ENCODE peak calls at places on chromosomes 1 and 21, in eight cellular contexts. T, I, V, G, C, H, A and N are unnamed samples.

GRCh38 chr1:8025671-8026144 is 401 bp downstream of the ERRFI1 start:
- DNase-seq in T (no peak), I (no peak), V (no peak), G (no peak), C (peak), H (no peak), A (no peak), N (no peak)

GRCh38 chr1:215932558-215932957 is 365.5 kb downstream of the KCTD3 start:
- DNase-seq in T (no peak), I (no peak), V (no peak), G (no peak), C (no peak), H (no peak), A (no peak), N (no peak)

GRCh38 chr1:63575340-63575826 is 17.8 kb upstream of the PGM1 start:
- DNase-seq in T (peak), I (peak), V (no peak), G (no peak), C (peak), H (peak), A (peak), N (no peak)

GRCh38 chr1:51583532-51583931 is 33.4 kb upstream of the OSBPL9 start:
- DNase-seq in T (no peak), I (no peak), V (peak), G (no peak), C (no peak), H (no peak), A (peak), N (no peak)

GRCh38 chr1:62689524-62689923 is 1.3 kb upstream of the DOCK7 start:
- DNase-seq in T (no peak), I (peak), V (no peak), G (no peak), C (no peak), H (no peak), A (peak), N (no peak)

GRCh38 chr1:98903261-98903660 is 101.4 kb downstream of the PLPPR5 start:
- DNase-seq in T (no peak), I (peak), V (no peak), G (no peak), C (no peak), H (no peak), A (peak), N (no peak)

GRCh38 chr21:41762236-41762635 is 4.6 kb downstream of the RIPK4 start:
- DNase-seq in T (no peak), I (no peak), V (no peak), G (no peak), C (no peak), H (no peak), A (no peak), N (no peak)

GRCh38 chr1:24190970-24191570 is 4.0 kb upstream of the IFNLR1 start:
- DNase-seq in T (no peak), I (no peak), V (no peak), G (no peak), C (no peak), H (peak), A (no peak), N (no peak)

GRCh38 chr1:174998569-174999215 is 1.1 kb upstream of the CACYBP start:
- DNase-seq in T (peak), I (peak), V (no peak), G (peak), C (peak), H (peak), A (peak), N (no peak)

GRCh38 chr1:201266774-201267173 is 16.5 kb upstream of the PKP1 start:
- DNase-seq in T (peak), I (peak), V (no peak), G (no peak), C (no peak), H (no peak), A (peak), N (no peak)

GRCh38 chr1:163406787-163407186 is 85.0 kb downstream of the NUF2 start:
- DNase-seq in T (no peak), I (no peak), V (no peak), G (no peak), C (no peak), H (no peak), A (no peak), N (no peak)

GRCh38 chr1:178417858-178418257 is 78.9 kb downstream of the CLEC20A start:
- DNase-seq in T (no peak), I (peak), V (no peak), G (no peak), C (no peak), H (no peak), A (peak), N (no peak)

GRCh38 chr1:55483523-55483922 is 268.4 kb upstream of the USP24 start:
- DNase-seq in T (no peak), I (no peak), V (no peak), G (no peak), C (no peak), H (no peak), A (no peak), N (no peak)

GRCh38 chr1:11893907-11894251 is 32.3 kb downstream of the KIAA2013 start:
- DNase-seq in T (peak), I (peak), V (peak), G (peak), C (peak), H (peak), A (peak), N (peak)

GRCh38 chr1:32349211-32349708 is 13.0 kb downstream of the FAM229A start:
- DNase-seq in T (no peak), I (peak), V (peak), G (no peak), C (no peak), H (no peak), A (peak), N (no peak)

GRCh38 chr1:230280906-230281413 is 145.2 kb downstream of the PGBD5 start:
- DNase-seq in T (no peak), I (no peak), V (no peak), G (no peak), C (no peak), H (no peak), A (no peak), N (no peak)

GRCh38 chr1:163351912-163352311 is 30.2 kb downstream of the NUF2 start:
- DNase-seq in T (no peak), I (no peak), V (no peak), G (no peak), C (no peak), H (no peak), A (no peak), N (no peak)

GRCh38 chr1:89553195-89553584 is 28.6 kb downstream of the LRRC8B start:
- DNase-seq in T (peak), I (no peak), V (no peak), G (no peak), C (no peak), H (no peak), A (no peak), N (no peak)

GRCh38 chr1:220631238-220631842 is 58.8 kb upstream of the C1orf115 start:
- DNase-seq in T (peak), I (no peak), V (no peak), G (no peak), C (no peak), H (no peak), A (peak), N (no peak)